ENCODE peak calls at places on chromosomes 5 and 9, in eight cellular contexts. V, O, B, E, I, M, F and N are unnamed samples. For H3K4me1, the result is how much of the 10 kb centered on the place peaks cover.

GRCh38 chr5:154521756-154522155 is 43.7 kb upstream of the HAND1 start:
- DNase-seq in V (no peak), O (no peak), B (no peak), E (no peak), I (no peak), M (no peak), F (no peak), N (no peak)

GRCh38 chr9:111598730-111599091 is 736 bp downstream of the PTGR1 start:
- DNase-seq in V (peak), O (peak), B (no peak), E (peak), I (no peak), M (peak), F (peak), N (peak)

GRCh38 chr5:1437452-1437851 is 7.8 kb downstream of the SLC6A3 start:
- DNase-seq in V (no peak), O (no peak), B (no peak), E (peak), I (no peak), M (no peak), F (no peak), N (no peak)

GRCh38 chr5:92748072-92748676 is 832.8 kb downstream of the NR2F1-AS1 start:
- DNase-seq in V (no peak), O (no peak), B (no peak), E (no peak), I (no peak), M (no peak), F (no peak), N (no peak)

GRCh38 chr5:144352732-144353317 is 182.2 kb downstream of the KCTD16 start:
- DNase-seq in V (no peak), O (no peak), B (no peak), E (no peak), I (no peak), M (no peak), F (no peak), N (no peak)

GRCh38 chr5:86880785-86881492 is 263.2 kb downstream of the COX7C start:
- DNase-seq in V (peak), O (peak), B (peak), E (peak), I (no peak), M (no peak), F (peak), N (no peak)

GRCh38 chr5:72138943-72139467 is 31.7 kb downstream of the MAP1B start:
- DNase-seq in V (no peak), O (no peak), B (no peak), E (peak), I (no peak), M (no peak), F (peak), N (no peak)

GRCh38 chr5:10760033-10760975 is 730 bp downstream of the DAP start:
- DNase-seq in V (peak), O (peak), B (no peak), E (peak), I (no peak), M (peak), F (peak), N (no peak)

GRCh38 chr9:83154087-83154736 is 91.3 kb upstream of the RASEF start:
- DNase-seq in V (no peak), O (no peak), B (no peak), E (peak), I (peak), M (no peak), F (no peak), N (no peak)

GRCh38 chr9:122991370-122991830 is 42.1 kb upstream of the GPR21 start:
- DNase-seq in V (peak), O (peak), B (no peak), E (peak), I (no peak), M (no peak), F (peak), N (peak)

GRCh38 chr5:138149530-138149929 is 10.3 kb upstream of the NME5 start:
- DNase-seq in V (no peak), O (no peak), B (no peak), E (peak), I (no peak), M (no peak), F (no peak), N (no peak)

GRCh38 chr5:129698661-129699060 is 49.2 kb upstream of the MINAR2 start:
- DNase-seq in V (no peak), O (no peak), B (no peak), E (no peak), I (no peak), M (no peak), F (no peak), N (no peak)

GRCh38 chr9:134575103-134575816 is 66.3 kb upstream of the COL5A1 start:
- DNase-seq in V (no peak), O (no peak), B (no peak), E (no peak), I (no peak), M (no peak), F (peak), N (no peak)

GRCh38 chr5:73522989-73523388 is 24.7 kb downstream of the BTF3 start:
- DNase-seq in V (no peak), O (no peak), B (no peak), E (no peak), I (no peak), M (no peak), F (no peak), N (no peak)

GRCh38 chr5:9851458-9851857 is 221.3 kb upstream of the TAS2R1 start:
- DNase-seq in V (no peak), O (peak), B (no peak), E (peak), I (no peak), M (no peak), F (no peak), N (no peak)

GRCh38 chr5:138463335-138464017 is 1.8 kb upstream of the EGR1 start:
- DNase-seq in V (no peak), O (no peak), B (no peak), E (no peak), I (no peak), M (peak), F (peak), N (no peak)

GRCh38 chr5:15452030-15452429 is 48.0 kb upstream of the FBXL7 start:
- DNase-seq in V (peak), O (peak), B (no peak), E (no peak), I (no peak), M (no peak), F (no peak), N (no peak)

GRCh38 chr5:122701640-122702523 is 73.0 kb upstream of the SNX2 start:
- DNase-seq in V (no peak), O (no peak), B (no peak), E (no peak), I (no peak), M (no peak), F (no peak), N (no peak)

GRCh38 chr5:89283758-89284493 is 400.9 kb upstream of the MEF2C start:
- DNase-seq in V (no peak), O (no peak), B (no peak), E (no peak), I (no peak), M (no peak), F (no peak), N (no peak)

GRCh38 chr5:62281411-62281810 is 24.6 kb upstream of the KIF2A start:
- DNase-seq in V (no peak), O (no peak), B (no peak), E (no peak), I (no peak), M (no peak), F (no peak), N (no peak)

GRCh38 chr5:93810780-93811179 is 69.4 kb upstream of the POU5F2 start:
- DNase-seq in V (no peak), O (no peak), B (no peak), E (no peak), I (no peak), M (no peak), F (no peak), N (no peak)

GRCh38 chr5:111548992-111549649 is 36.8 kb upstream of the STARD4 start:
- DNase-seq in V (no peak), O (peak), B (no peak), E (peak), I (no peak), M (no peak), F (no peak), N (no peak)

GRCh38 chr5:152271420-152271819 is 133.7 kb downstream of the NMUR2 start:
- DNase-seq in V (no peak), O (peak), B (no peak), E (no peak), I (no peak), M (no peak), F (peak), N (no peak)

DNA sequence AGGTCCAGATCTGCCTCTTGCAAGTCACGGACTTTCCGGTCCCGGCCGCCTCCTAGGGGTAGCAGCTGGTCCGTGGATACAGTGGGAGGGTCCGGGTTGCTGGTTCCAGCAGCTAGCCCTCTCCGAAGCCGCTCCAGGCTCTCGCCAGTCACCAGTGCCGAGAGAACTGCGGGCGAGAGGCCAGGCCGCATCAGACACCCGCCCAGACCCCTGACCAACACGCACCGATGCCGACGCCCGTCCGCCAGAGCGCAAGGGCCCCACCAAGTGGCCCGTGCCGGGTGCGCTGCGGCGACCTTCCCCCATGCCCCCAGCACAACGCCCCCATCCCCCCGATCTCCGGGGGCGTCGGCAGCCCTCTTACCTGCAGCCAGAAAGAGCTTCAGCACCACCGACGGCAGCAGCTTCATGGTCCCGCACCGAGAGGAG is 470 bp downstream of the HBEGF start:
- DNase-seq in V (peak), O (peak), B (no peak), E (peak), I (peak), M (peak), F (peak), N (peak)
- H3K4me1 ChIP-seq in V (under half), O (under half), B (under half), E (under half), I (half or more), M (half or more), F (under half), N (under half)

DNA sequence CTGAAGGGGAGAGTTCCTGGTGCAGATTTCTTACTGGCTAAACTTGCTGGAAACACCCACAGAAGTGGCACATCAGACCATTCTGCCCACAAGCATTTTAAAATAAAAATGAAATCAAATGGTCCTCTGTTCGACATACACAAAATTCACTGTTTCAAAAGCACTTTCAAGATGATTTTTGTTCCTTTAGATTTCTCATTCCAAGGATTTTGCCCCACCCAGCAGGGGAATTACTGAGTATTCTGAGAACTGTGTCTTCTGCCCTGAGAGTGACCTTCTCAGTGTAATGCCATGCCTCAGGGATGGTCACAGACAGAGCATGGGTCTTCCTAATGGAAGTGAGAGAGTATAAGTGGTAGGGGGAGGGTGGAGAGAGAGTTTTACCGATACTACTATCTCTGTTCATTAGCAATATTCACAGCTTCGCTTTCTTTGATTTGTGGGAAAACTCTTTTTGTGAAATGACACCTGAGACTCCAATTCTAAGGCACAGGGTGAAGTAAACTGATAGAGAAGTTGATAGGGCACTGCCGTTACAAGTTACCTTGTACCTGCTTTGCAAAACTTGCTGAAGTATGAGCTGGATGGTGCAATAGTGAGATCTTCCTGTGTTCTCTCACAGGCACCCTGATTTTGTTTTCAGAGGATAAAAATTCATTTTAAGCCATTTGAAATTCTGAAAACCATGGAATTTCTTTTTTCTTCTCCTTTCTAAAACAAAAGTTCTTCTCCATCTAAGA is 95.8 kb upstream of the CD180 start:
- DNase-seq in V (no peak), O (no peak), B (no peak), E (no peak), I (no peak), M (no peak), F (no peak), N (no peak)
- H3K27ac ChIP-seq in V (peak), O (no peak), B (no peak), E (no peak), I (no peak), M (peak), F (no peak), N (no peak)

GRCh38 chr5:132433141-132433540 is 57.4 kb downstream of the IRF1 start:
- DNase-seq in V (no peak), O (no peak), B (no peak), E (no peak), I (no peak), M (no peak), F (no peak), N (no peak)
- H3K4me1 ChIP-seq in V (under half), O (under half), B (half or more), E (under half), I (half or more), M (half or more), F (under half), N (under half)

DNA sequence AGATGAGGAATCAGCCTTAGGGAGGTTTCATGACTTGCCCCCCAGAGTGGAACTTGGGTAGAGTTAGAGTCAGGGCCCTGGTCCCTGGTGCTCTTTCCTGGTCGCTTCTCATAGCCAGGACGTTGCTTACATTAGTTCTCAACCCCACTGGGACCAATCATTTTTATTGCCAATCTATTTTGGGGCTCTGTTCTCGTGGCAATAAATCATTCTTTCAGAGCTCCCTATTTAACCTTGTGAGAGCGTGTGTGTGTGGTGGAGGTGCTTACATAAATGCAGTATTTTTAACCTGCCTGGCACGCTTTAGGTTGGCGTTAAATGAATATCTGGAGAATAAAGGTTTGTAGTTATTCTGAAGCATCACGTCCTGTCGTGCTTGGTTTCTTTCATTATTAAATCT is 4.1 kb downstream of the TRIO start:
- DNase-seq in V (no peak), O (no peak), B (no peak), E (no peak), I (no peak), M (no peak), F (no peak), N (no peak)
- H3K27ac ChIP-seq in V (peak), O (no peak), B (no peak), E (peak), I (peak), M (no peak), F (no peak), N (no peak)

DNA sequence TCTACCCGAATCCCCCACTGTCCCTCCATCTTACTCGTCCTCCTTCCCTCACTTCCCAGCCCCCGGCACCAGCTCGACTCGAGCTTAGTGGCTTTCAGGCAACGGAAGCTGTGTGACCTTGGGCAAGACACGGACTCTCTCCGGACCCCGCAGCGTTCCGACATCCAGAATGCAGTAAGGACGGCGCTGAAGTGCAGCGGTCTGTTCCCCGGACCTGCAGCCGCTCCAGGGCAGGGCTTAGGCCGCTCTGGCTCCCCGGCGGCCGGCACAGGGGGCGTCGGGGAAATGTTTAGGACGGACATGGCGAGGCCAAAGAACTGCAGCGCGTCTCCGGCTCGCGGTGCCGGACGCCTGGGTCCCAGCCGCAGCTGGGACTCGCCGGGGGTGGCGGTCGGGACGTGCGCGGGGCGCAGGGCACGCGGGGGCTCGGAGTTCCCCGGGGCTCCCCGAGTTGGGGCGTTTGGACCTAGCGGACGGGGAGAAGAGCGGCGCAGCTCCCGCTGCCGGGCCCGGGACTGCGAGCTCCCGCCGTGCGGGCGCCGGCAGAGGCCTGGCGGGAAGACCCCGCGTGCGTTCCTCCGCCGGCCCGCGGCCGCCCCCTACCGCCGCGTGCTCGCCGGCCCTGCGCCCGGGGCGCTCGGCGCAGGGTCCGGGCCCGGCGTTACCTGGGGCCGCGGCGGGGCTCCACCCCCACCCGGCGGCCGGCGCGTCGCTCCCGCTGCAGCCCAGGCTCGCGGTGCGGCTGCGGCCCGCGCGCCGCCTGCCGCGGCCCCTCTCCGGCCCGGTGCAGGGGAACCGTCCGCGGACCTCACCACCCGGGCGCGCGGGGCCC is 5.6 kb upstream of the RNF44 start:
- DNase-seq in V (no peak), O (peak), B (no peak), E (peak), I (no peak), M (no peak), F (peak), N (no peak)
- H3K4me1 ChIP-seq in V (under half), O (under half), B (half or more), E (under half), I (under half), M (under half), F (under half), N (under half)

GRCh38 chr5:172343741-172344140 is 60.2 kb upstream of the UBTD2 start:
- DNase-seq in V (no peak), O (no peak), B (no peak), E (no peak), I (no peak), M (no peak), F (no peak), N (no peak)

GRCh38 chr5:172347653-172348052 is 64.1 kb upstream of the UBTD2 start:
- DNase-seq in V (no peak), O (no peak), B (no peak), E (peak), I (no peak), M (no peak), F (no peak), N (no peak)

GRCh38 chr5:172348084-172348483 is 64.5 kb upstream of the UBTD2 start:
- DNase-seq in V (no peak), O (no peak), B (no peak), E (no peak), I (no peak), M (no peak), F (no peak), N (no peak)

GRCh38 chr5:172344855-172345254 is 61.3 kb upstream of the UBTD2 start:
- DNase-seq in V (no peak), O (no peak), B (no peak), E (no peak), I (no peak), M (no peak), F (no peak), N (no peak)

GRCh38 chr5:172345886-172346285 is 62.3 kb upstream of the UBTD2 start:
- DNase-seq in V (no peak), O (no peak), B (no peak), E (no peak), I (no peak), M (no peak), F (no peak), N (no peak)
- H3K27ac ChIP-seq in V (no peak), O (no peak), B (no peak), E (no peak), I (no peak), M (no peak), F (no peak), N (no peak)